ENCODE peak calls at places on chromosome 11, in four cellular contexts. One of them, this sample, is unnamed.

GRCh38 chr11:134640971-134641968 is 229.2 kb upstream of the B3GAT1 start:
- DNase-seq in colonic mucosa: no peak
- DNase-seq in spleen: no peak
- DNase-seq in astrocyte of the spinal cord: no peak
- DNase-seq in this sample: no peak

GRCh38 chr11:71476926-71477636 is 24.1 kb downstream of the NADSYN1 start:
- DNase-seq in astrocyte of the spinal cord: no peak
- DNase-seq in colonic mucosa: no peak
- DNase-seq in spleen: peak; percentile 60
- DNase-seq in this sample: no peak

GRCh38 chr11:72085836-72086475 is 5.3 kb downstream of the LRRC51 start:
- DNase-seq in spleen: no peak
- DNase-seq in colonic mucosa: no peak
- DNase-seq in astrocyte of the spinal cord: peak; percentile 32
- DNase-seq in this sample: no peak

GRCh38 chr11:67240575-67241389 is 25.5 kb upstream of the GRK2 start:
- DNase-seq in spleen: peak; percentile 87
- DNase-seq in colonic mucosa: peak; percentile 83
- DNase-seq in astrocyte of the spinal cord: peak; percentile 73
- DNase-seq in this sample: peak; percentile 87

GRCh38 chr11:17197431-17197898 is 10.3 kb downstream of the PIK3C2A start:
- DNase-seq in colonic mucosa: no peak
- DNase-seq in spleen: no peak
- DNase-seq in astrocyte of the spinal cord: peak; percentile 17
- DNase-seq in this sample: peak; percentile 28

GRCh38 chr11:91248199-91248807 is 976.3 kb upstream of the FAT3 start:
- DNase-seq in astrocyte of the spinal cord: peak; percentile 62
- DNase-seq in spleen: no peak
- DNase-seq in colonic mucosa: peak; percentile 17
- DNase-seq in this sample: no peak

GRCh38 chr11:8252388-8252787 is 11.3 kb downstream of the LMO1 start:
- DNase-seq in colonic mucosa: no peak
- DNase-seq in astrocyte of the spinal cord: no peak
- DNase-seq in spleen: peak; percentile 57
- DNase-seq in this sample: no peak

GRCh38 chr11:64304032-64304315 is 1.4 kb upstream of the ESRRA start:
- DNase-seq in astrocyte of the spinal cord: no peak
- DNase-seq in spleen: no peak
- DNase-seq in colonic mucosa: no peak
- DNase-seq in this sample: no peak

GRCh38 chr11:79932612-79933011 is 491.8 kb upstream of the TENM4 start:
- DNase-seq in astrocyte of the spinal cord: no peak
- DNase-seq in colonic mucosa: no peak
- DNase-seq in spleen: no peak
- DNase-seq in this sample: no peak

GRCh38 chr11:76824980-76825725 is 35.6 kb upstream of the ACER3 start:
- DNase-seq in colonic mucosa: peak; percentile 10
- DNase-seq in astrocyte of the spinal cord: no peak
- DNase-seq in spleen: no peak
- DNase-seq in this sample: peak; percentile 67

GRCh38 chr11:16606784-16607674 is 131.4 kb upstream of the C11orf58 start:
- DNase-seq in colonic mucosa: no peak
- DNase-seq in astrocyte of the spinal cord: peak; percentile 30
- DNase-seq in spleen: peak; percentile 73
- DNase-seq in this sample: no peak

GRCh38 chr11:59207988-59208432 is 4.7 kb downstream of the MPEG1 start:
- DNase-seq in colonic mucosa: no peak
- DNase-seq in astrocyte of the spinal cord: peak; percentile 77
- DNase-seq in spleen: no peak
- DNase-seq in this sample: peak; percentile 40

GRCh38 chr11:123062892-123063395 is 1.0 kb upstream of the HSPA8 start:
- DNase-seq in spleen: no peak
- DNase-seq in colonic mucosa: no peak
- DNase-seq in astrocyte of the spinal cord: no peak
- DNase-seq in this sample: peak; percentile 37

GRCh38 chr11:2583605-2583958 is 116.2 kb downstream of the KCNQ1OT1 start:
- DNase-seq in spleen: peak; percentile 71
- DNase-seq in colonic mucosa: no peak
- DNase-seq in astrocyte of the spinal cord: no peak
- DNase-seq in this sample: no peak

GRCh38 chr11:2987881-2988280 is 4.2 kb downstream of the NAP1L4 start:
- DNase-seq in astrocyte of the spinal cord: no peak
- DNase-seq in colonic mucosa: no peak
- DNase-seq in spleen: no peak
- DNase-seq in this sample: no peak

GRCh38 chr11:96338910-96339703 is 3.9 kb downstream of the MAML2 start:
- DNase-seq in colonic mucosa: peak; percentile 48
- DNase-seq in spleen: peak; percentile 85
- DNase-seq in astrocyte of the spinal cord: peak; percentile 79
- DNase-seq in this sample: peak; percentile 46

GRCh38 chr11:104443387-104443786 is 279.4 kb upstream of the PDGFD start:
- DNase-seq in astrocyte of the spinal cord: no peak
- DNase-seq in colonic mucosa: no peak
- DNase-seq in spleen: no peak
- DNase-seq in this sample: no peak

GRCh38 chr11:120336641-120337132 is 474 bp downstream of the ARHGEF12 start:
- DNase-seq in colonic mucosa: peak; percentile 62
- DNase-seq in astrocyte of the spinal cord: peak; percentile 45
- DNase-seq in spleen: no peak
- DNase-seq in this sample: peak; percentile 16

GRCh38 chr11:20388096-20389055 is 860 bp downstream of the PRMT3 start:
- DNase-seq in astrocyte of the spinal cord: peak; percentile 23
- DNase-seq in spleen: no peak
- DNase-seq in colonic mucosa: peak; percentile 52
- DNase-seq in this sample: no peak

GRCh38 chr11:130124096-130124495 is 35.5 kb upstream of the ST14 start:
- DNase-seq in astrocyte of the spinal cord: peak; percentile 78
- DNase-seq in colonic mucosa: no peak
- DNase-seq in spleen: peak; percentile 90
- DNase-seq in this sample: peak; percentile 86

GRCh38 chr11:71432761-71433647 is 15.2 kb downstream of the DHCR7 start:
- DNase-seq in colonic mucosa: no peak
- DNase-seq in astrocyte of the spinal cord: no peak
- DNase-seq in spleen: no peak
- DNase-seq in this sample: no peak

GRCh38 chr11:28566643-28567042 is 458.5 kb downstream of the METTL15 start:
- DNase-seq in spleen: peak; percentile 67
- DNase-seq in colonic mucosa: peak; percentile 31
- DNase-seq in astrocyte of the spinal cord: peak; percentile 97
- DNase-seq in this sample: peak; percentile 95

GRCh38 chr11:83540112-83540675 is 254.0 kb upstream of the CCDC90B start:
- DNase-seq in spleen: no peak
- DNase-seq in colonic mucosa: no peak
- DNase-seq in astrocyte of the spinal cord: peak; percentile 2
- DNase-seq in this sample: no peak

GRCh38 chr11:15901790-15902189 is 454.6 kb downstream of the SOX6 start:
- DNase-seq in colonic mucosa: peak; percentile 53
- DNase-seq in astrocyte of the spinal cord: no peak
- DNase-seq in spleen: no peak
- DNase-seq in this sample: no peak

GRCh38 chr11:46294365-46295309 is 17.2 kb downstream of the CREB3L1 start:
- DNase-seq in spleen: no peak
- DNase-seq in astrocyte of the spinal cord: peak; percentile 94
- DNase-seq in colonic mucosa: no peak
- DNase-seq in this sample: peak; percentile 97

GRCh38 chr11:32121012-32121411 is 30.1 kb downstream of the RCN1 start:
- DNase-seq in astrocyte of the spinal cord: no peak
- DNase-seq in colonic mucosa: no peak
- DNase-seq in spleen: no peak
- DNase-seq in this sample: no peak

DNA sequence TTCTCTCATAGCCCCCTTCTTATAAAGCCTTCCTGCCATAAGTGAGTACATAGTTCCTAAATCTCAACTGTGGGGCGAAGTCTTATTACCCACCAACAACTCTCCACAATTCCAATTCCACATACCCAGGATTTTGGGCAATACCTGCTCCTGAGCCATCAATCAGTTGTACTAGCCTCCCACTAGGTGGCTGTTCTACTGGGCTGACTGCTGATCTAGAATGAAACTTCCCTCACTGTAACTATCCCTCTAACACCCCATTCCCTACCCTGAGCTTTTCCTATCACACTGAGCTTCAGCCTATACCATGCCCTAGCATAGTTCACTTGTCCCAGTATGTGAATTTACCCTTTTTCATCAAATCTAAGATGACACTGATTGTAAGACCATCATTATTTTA is 52.5 kb downstream of the RRAS2 start:
- DNase-seq in spleen: no peak
- DNase-seq in colonic mucosa: no peak
- DNase-seq in astrocyte of the spinal cord: no peak
- DNase-seq in this sample: no peak
- TF ChIP-seq CTCF in spleen: no peak
- TF ChIP-seq CTCF in colonic mucosa: no peak
- TF ChIP-seq CTCF in astrocyte of the spinal cord: no peak
- TF ChIP-seq CTCF in this sample: peak; percentile 36

GRCh38 chr11:839280-839623 is 3.1 kb downstream of the POLR2L start:
- DNase-seq in colonic mucosa: no peak
- DNase-seq in astrocyte of the spinal cord: no peak
- DNase-seq in spleen: no peak
- DNase-seq in this sample: no peak

GRCh38 chr11:838441-839279 is 3.7 kb downstream of the POLR2L start:
- DNase-seq in spleen: no peak
- DNase-seq in colonic mucosa: peak; percentile 67
- DNase-seq in astrocyte of the spinal cord: no peak
- DNase-seq in this sample: no peak

GRCh38 chr11:837990-838307 is 4.4 kb downstream of the POLR2L start:
- DNase-seq in spleen: no peak
- DNase-seq in astrocyte of the spinal cord: no peak
- DNase-seq in colonic mucosa: no peak
- DNase-seq in this sample: no peak

GRCh38 chr11:841981-842369 is 354 bp downstream of the POLR2L start:
- DNase-seq in astrocyte of the spinal cord: no peak
- DNase-seq in colonic mucosa: no peak
- DNase-seq in spleen: no peak
- DNase-seq in this sample: no peak

GRCh38 chr11:839875-840617 is 2.3 kb downstream of the POLR2L start:
- DNase-seq in spleen: no peak
- DNase-seq in astrocyte of the spinal cord: no peak
- DNase-seq in colonic mucosa: no peak
- DNase-seq in this sample: no peak
- TF ChIP-seq CTCF in spleen: no peak
- TF ChIP-seq CTCF in astrocyte of the spinal cord: peak; percentile 53
- TF ChIP-seq CTCF in colonic mucosa: no peak
- TF ChIP-seq CTCF in this sample: peak; percentile 60

DNA sequence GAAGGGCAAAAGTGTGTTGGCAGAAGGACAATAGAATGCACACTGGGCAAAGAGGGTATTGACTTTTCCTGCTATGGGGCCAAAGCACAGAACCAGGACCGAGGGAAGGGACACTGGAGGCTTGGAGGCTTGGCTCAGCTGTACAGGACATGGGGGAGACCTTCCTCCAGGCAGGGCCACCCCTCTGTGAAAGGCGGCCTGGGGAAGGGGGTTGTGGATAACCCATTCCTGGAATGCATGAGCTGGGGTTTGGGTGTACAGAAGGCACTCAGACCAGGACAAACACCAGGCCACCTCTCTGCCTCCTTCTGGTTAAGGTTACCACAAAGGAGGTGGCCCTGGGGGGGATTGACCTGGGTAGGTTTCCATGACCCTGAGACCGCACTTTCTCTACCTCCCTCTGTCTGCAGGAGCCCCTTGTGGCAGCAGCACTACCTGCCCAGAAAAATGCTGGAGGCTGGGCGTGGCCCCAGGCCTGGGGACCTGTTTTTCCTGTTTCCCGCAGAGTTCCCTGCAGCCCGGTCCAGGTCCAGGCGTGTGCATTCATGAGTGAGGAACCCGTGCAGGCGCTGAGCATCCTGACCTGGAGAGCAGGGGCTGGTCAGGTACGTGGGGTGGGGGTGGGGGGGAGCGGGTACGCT is 9.6 kb downstream of the P2RY2 start:
- DNase-seq in colonic mucosa: peak; percentile 88
- DNase-seq in astrocyte of the spinal cord: no peak
- DNase-seq in spleen: peak; percentile 41
- DNase-seq in this sample: no peak
- TF ChIP-seq CTCF in colonic mucosa: no peak
- TF ChIP-seq CTCF in astrocyte of the spinal cord: no peak
- TF ChIP-seq CTCF in spleen: no peak
- TF ChIP-seq CTCF in this sample: no peak

DNA sequence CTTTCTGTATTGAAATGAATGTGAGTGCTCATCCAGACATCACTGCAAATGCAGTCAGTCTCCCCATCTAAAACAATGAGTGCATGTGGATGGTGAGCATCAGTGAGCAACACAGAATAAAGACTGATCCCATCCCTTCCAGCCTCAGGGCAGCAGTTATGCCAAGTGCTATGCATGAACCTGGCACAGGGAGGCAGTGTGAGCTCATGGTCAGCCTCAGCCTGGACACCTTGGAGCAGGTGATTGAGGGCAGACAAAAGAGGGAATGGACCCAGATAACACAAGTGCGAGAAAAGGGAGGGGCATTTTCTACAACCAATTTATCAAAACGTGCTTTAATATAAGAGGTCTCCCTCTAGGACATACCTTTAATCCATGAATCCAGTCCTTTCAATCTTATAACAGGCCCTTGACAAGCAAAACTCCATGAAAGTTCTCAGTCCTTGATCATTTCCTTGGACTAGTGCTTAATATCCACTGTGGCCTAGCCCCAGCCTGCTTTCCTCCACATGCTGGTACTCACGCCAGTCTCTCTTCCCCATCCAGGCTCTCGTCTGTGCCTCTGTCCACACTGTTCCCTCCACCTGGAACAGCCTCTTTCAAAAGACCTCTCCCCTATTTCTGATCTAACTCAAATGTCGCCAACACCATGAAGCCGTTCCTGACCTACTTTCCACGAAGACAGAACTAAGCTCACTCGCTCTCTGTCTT is 50.5 kb upstream of the LRRC55 start:
- DNase-seq in astrocyte of the spinal cord: peak; percentile 6
- DNase-seq in spleen: no peak
- DNase-seq in colonic mucosa: peak; percentile 32
- DNase-seq in this sample: peak; percentile 16
- TF ChIP-seq CTCF in astrocyte of the spinal cord: peak; percentile 53
- TF ChIP-seq CTCF in spleen: peak; percentile 61
- TF ChIP-seq CTCF in colonic mucosa: peak; percentile 42
- TF ChIP-seq CTCF in this sample: peak; percentile 79

GRCh38 chr11:106917973-106918372 is 100.3 kb downstream of the GUCY1A2 start:
- DNase-seq in colonic mucosa: no peak
- DNase-seq in astrocyte of the spinal cord: no peak
- DNase-seq in spleen: no peak
- DNase-seq in this sample: peak; percentile 15
- TF ChIP-seq CTCF in colonic mucosa: no peak
- TF ChIP-seq CTCF in astrocyte of the spinal cord: peak; percentile 54
- TF ChIP-seq CTCF in spleen: no peak
- TF ChIP-seq CTCF in this sample: peak; percentile 70

GRCh38 chr11:70415176-70415575 is 16.8 kb downstream of the CTTN start:
- DNase-seq in colonic mucosa: no peak
- DNase-seq in astrocyte of the spinal cord: peak; percentile 86
- DNase-seq in spleen: no peak
- DNase-seq in this sample: peak; percentile 94
- TF ChIP-seq CTCF in colonic mucosa: no peak
- TF ChIP-seq CTCF in astrocyte of the spinal cord: peak; percentile 61
- TF ChIP-seq CTCF in spleen: no peak
- TF ChIP-seq CTCF in this sample: peak; percentile 86